ENCODE peak calls at places on chromosomes 12 and 14, in four cellular contexts. B is PC-9, F is neural progenitor cell, Q is HCT116. J is an unnamed sample.

GRCh38 chr14:67517083-67517482 is 16.0 kb upstream of the PLEKHH1 start:
- DNase-seq in B (no peak), F (peak; percentile 74), Q (no peak), J (no peak)

GRCh38 chr12:22334696-22335290 is at the start of gene ST8SIA1:
- DNase-seq in B (peak; percentile 6), F (peak; percentile 73), Q (no peak), J (no peak)

GRCh38 chr14:39442293-39442692 is 10.1 kb upstream of the FBXO33 start:
- DNase-seq in B (no peak), F (no peak), Q (no peak), J (no peak)

GRCh38 chr12:31228811-31229792 is 96.8 kb downstream of the SINHCAF start:
- DNase-seq in B (no peak), F (no peak), Q (no peak), J (no peak)

GRCh38 chr14:74333909-74334308 is 14.4 kb upstream of the VRTN start:
- DNase-seq in B (peak; percentile 30), F (no peak), Q (no peak), J (no peak)

GRCh38 chr14:53354331-53354730 is 201.2 kb upstream of the DDHD1 start:
- DNase-seq in B (no peak), F (no peak), Q (no peak), J (no peak)

GRCh38 chr12:54588110-54588831 is at the start of gene PPP1R1A:
- DNase-seq in B (no peak), F (peak; percentile 85), Q (no peak), J (no peak)

GRCh38 chr12:51392556-51393237 is 1.5 kb upstream of the GALNT6 start:
- DNase-seq in B (peak; percentile 44), F (peak; percentile 71), Q (no peak), J (peak; percentile 72)

GRCh38 chr14:23636317-23637211 is at the start of gene DHRS2:
- DNase-seq in B (no peak), F (no peak), Q (peak; percentile 10), J (peak; percentile 7)

GRCh38 chr12:6332459-6332858 is 9.4 kb downstream of the TNFRSF1A start:
- DNase-seq in B (no peak), F (no peak), Q (no peak), J (no peak)

GRCh38 chr12:103774977-103775560 is 66.0 kb downstream of the NT5DC3 start:
- DNase-seq in B (no peak), F (no peak), Q (no peak), J (no peak)

DNA sequence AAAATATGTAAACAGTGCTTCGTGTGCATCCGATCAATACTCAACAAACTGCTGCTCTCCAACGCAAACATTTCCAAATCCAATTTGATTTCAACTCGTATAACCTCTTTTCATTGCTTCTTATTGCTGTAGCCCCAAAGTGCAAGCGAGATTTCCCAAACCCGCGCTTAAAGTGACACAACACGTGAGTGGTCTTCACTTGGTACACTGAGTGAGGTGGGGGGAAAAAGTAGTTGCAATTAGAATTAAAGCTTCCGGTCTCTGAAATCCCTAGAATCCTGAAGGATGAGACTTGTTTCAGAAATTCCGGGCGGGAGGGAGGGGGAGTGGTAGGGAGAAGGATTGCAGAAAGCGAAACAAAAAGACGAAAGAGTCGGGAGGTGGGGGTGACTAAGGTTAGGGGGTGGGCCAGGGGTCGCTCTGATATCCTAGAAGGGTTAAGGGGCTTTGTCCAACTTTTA is 387.5 kb downstream of the BCAT1 start:
- DNase-seq in B (no peak), F (peak; percentile 56), Q (no peak), J (no peak)
- TF ChIP-seq EZH2 in B (no peak), F (no peak), Q (no peak), J (no peak)

GRCh38 chr12:106581543-106582263 is 1.1 kb upstream of the RFX4 start:
- DNase-seq in B (no peak), F (peak; percentile 90), Q (no peak), J (no peak)
- TF ChIP-seq EZH2 in B (no peak), F (peak; percentile 24), Q (no peak), J (no peak)

GRCh38 chr12:662541-663292 is 528 bp downstream of the NINJ2 start:
- DNase-seq in B (no peak), F (no peak), Q (no peak), J (no peak)
- TF ChIP-seq EZH2 in B (no peak), F (no peak), Q (no peak), J (no peak)

GRCh38 chr14:89660183-89660582 is 243.2 kb upstream of the FOXN3 start:
- DNase-seq in B (no peak), F (no peak), Q (no peak), J (no peak)
- TF ChIP-seq EZH2 in B (no peak), F (no peak), Q (no peak), J (no peak)

DNA sequence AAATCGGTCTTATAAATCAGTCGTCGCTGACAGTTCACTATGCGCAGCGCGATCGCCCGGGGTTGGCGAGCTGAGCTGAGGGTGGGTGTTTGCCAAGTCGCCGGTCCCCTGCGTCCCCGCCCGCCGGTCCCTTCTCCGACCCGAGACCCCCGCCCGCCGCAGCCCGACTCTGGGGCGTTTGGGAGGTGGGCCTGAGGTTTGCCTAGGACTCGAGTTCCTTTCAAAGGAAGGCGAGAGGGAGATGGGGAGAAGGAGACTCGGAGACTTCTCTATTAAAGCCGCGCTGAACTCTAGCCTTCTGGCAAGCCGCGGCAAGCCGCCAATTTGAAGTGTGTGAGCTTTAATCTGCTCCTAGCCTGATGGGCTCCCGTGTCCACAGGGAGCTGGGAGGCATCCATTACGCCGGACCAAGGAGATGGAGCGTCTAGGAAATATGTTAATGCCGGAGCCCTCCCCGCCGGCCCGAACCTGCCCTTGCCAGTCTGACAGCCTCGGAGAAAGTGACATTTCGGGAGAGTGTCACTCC is 392.8 kb downstream of the NOVA1 start:
- DNase-seq in B (no peak), F (peak; percentile 80), Q (no peak), J (no peak)
- TF ChIP-seq EZH2 in B (no peak), F (no peak), Q (no peak), J (no peak)

DNA sequence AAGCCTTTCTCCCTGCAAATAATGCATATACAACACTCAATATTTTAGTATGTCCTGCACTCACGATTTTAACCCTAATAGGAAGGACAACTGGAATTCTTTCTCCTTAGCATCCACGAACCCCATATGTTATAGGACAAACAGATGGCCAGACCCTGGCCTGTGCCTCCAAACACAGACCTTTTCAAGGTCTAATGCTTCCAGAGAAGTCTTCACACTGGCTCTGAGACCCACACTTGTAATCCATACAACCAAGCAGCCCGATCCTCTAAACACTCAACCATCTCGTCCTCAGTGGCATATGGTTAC is 569 bp downstream of the SLC2A3 start:
- DNase-seq in B (no peak), F (peak; percentile 17), Q (no peak), J (no peak)
- TF ChIP-seq EZH2 in B (no peak), F (no peak), Q (no peak), J (no peak)

J was measured in DND-41.